ENCODE peak calls at places on chromosomes 3 and 15, in five cellular contexts. X is A673; N is IMR-90; R is HepG2; C is CD8-positive, alpha-beta memory T cell. E is an unnamed sample.
A peak's percentile ranks its signal among the peaks of the same experiment; 100 is the strongest.

GRCh38 chr15:25738171-25738792 is 124.8 kb downstream of the ATP10A start:
- DNase-seq in X (no peak), N (peak; percentile 46), R (no peak), C (no peak), E (no peak)

GRCh38 chr3:120160050-120160449 is 65.8 kb upstream of the GSK3B start:
- DNase-seq in X (no peak), N (peak; percentile 98), R (no peak), C (no peak), E (peak; percentile 85)

GRCh38 chr15:82117296-82117695 is 71.5 kb upstream of the MEX3B start:
- DNase-seq in X (no peak), N (no peak), R (no peak), C (no peak), E (no peak)

GRCh38 chr15:79978694-79979519 is 7.9 kb upstream of the BCL2A1 start:
- DNase-seq in X (no peak), N (peak; percentile 89), R (peak; percentile 87), C (no peak), E (no peak)

GRCh38 chr3:46987485-46988401 is 8.3 kb downstream of the NBEAL2 start:
- DNase-seq in X (no peak), N (no peak), R (no peak), C (peak; percentile 92), E (no peak)

GRCh38 chr3:47128110-47128509 is 35.8 kb downstream of the SETD2 start:
- DNase-seq in X (no peak), N (no peak), R (no peak), C (no peak), E (no peak)

GRCh38 chr15:64247906-64248541 is 85.2 kb upstream of the PPIB start:
- DNase-seq in X (peak; percentile 74), N (peak; percentile 90), R (peak; percentile 93), C (peak; percentile 47), E (peak; percentile 92)

GRCh38 chr3:123053107-123053506 is 13.7 kb upstream of the PDIA5 start:
- DNase-seq in X (no peak), N (no peak), R (no peak), C (no peak), E (no peak)

GRCh38 chr15:78778422-78778821 is 32.8 kb downstream of the ADAMTS7 start:
- DNase-seq in X (no peak), N (no peak), R (no peak), C (no peak), E (no peak)

GRCh38 chr3:73094127-73094526 is 32.7 kb downstream of the EBLN2 start:
- DNase-seq in X (peak; percentile 96), N (no peak), R (peak; percentile 23), C (no peak), E (peak; percentile 37)

GRCh38 chr3:73385538-73385937 is 239.2 kb downstream of the PDZRN3 start:
- DNase-seq in X (no peak), N (no peak), R (no peak), C (no peak), E (no peak)

GRCh38 chr3:153320585-153321128 is 158.6 kb downstream of the RAP2B start:
- DNase-seq in X (no peak), N (no peak), R (no peak), C (no peak), E (no peak)

GRCh38 chr15:65583701-65584100 is 27.2 kb downstream of the INTS14 start:
- DNase-seq in X (no peak), N (peak; percentile 41), R (peak; percentile 37), C (peak; percentile 58), E (peak; percentile 23)

GRCh38 chr15:82018201-82018600 is 27.6 kb downstream of the MEX3B start:
- DNase-seq in X (no peak), N (no peak), R (no peak), C (no peak), E (no peak)

GRCh38 chr15:69299451-69300128 is 878 bp downstream of the PAQR5 start:
- DNase-seq in X (no peak), N (no peak), R (no peak), C (no peak), E (no peak)

GRCh38 chr3:177932346-177932745 is 603.9 kb upstream of the KCNMB2 start:
- DNase-seq in X (no peak), N (no peak), R (no peak), C (no peak), E (no peak)

GRCh38 chr3:8658326-8659212 is 14.0 kb upstream of the SSUH2 start:
- DNase-seq in X (no peak), N (peak; percentile 21), R (peak; percentile 93), C (no peak), E (peak; percentile 47)

GRCh38 chr15:61831505-61831921 is 228.7 kb downstream of the VPS13C start:
- DNase-seq in X (no peak), N (no peak), R (no peak), C (no peak), E (no peak)

GRCh38 chr3:149299938-149300791 is 33.3 kb downstream of the TM4SF18 start:
- DNase-seq in X (peak; percentile 33), N (peak; percentile 97), R (peak; percentile 94), C (no peak), E (peak; percentile 95)

GRCh38 chr3:58092516-58092915 is 84.3 kb downstream of the FLNB start:
- DNase-seq in X (no peak), N (peak; percentile 21), R (no peak), C (no peak), E (no peak)

GRCh38 chr3:72241525-72241924 is 456.6 kb upstream of the PROK2 start:
- DNase-seq in X (no peak), N (no peak), R (no peak), C (no peak), E (no peak)

GRCh38 chr3:179158336-179159039 is 10.3 kb downstream of the PIK3CA start:
- DNase-seq in X (no peak), N (no peak), R (no peak), C (no peak), E (no peak)

GRCh38 chr3:80190051-80190450 is 422.3 kb upstream of the ROBO1 start:
- DNase-seq in X (peak; percentile 93), N (peak; percentile 30), R (no peak), C (no peak), E (peak; percentile 92)

GRCh38 chr3:72548992-72549391 is 299.3 kb downstream of the SHQ1 start:
- DNase-seq in X (no peak), N (no peak), R (no peak), C (no peak), E (no peak)

GRCh38 chr15:56523521-56523920 is 58.6 kb upstream of the MNS1 start:
- DNase-seq in X (no peak), N (no peak), R (no peak), C (no peak), E (no peak)

GRCh38 chr15:23503546-23503945 is 56.5 kb upstream of the GOLGA6L2 start:
- DNase-seq in X (no peak), N (no peak), R (no peak), C (no peak), E (no peak)

GRCh38 chr3:49647741-49648140 is 26.4 kb upstream of the APEH start:
- DNase-seq in X (no peak), N (no peak), R (no peak), C (no peak), E (no peak)

GRCh38 chr15:61144055-61144454 is 85.0 kb downstream of the RORA start:
- DNase-seq in X (no peak), N (no peak), R (no peak), C (no peak), E (no peak)

GRCh38 chr15:65738649-65739048 is 53.4 kb downstream of the DENND4A start:
- DNase-seq in X (no peak), N (no peak), R (no peak), C (no peak), E (no peak)

GRCh38 chr3:128554100-128554464 is 61.1 kb upstream of the GATA2 start:
- DNase-seq in X (no peak), N (peak; percentile 79), R (peak; percentile 19), C (no peak), E (peak; percentile 42)

GRCh38 chr3:125062904-125063618 is 7.3 kb upstream of the HEG1 start:
- DNase-seq in X (no peak), N (peak; percentile 97), R (peak; percentile 99), C (no peak), E (peak; percentile 84)

GRCh38 chr15:71329509-71330260 is 214.4 kb downstream of the THSD4 start:
- DNase-seq in X (no peak), N (peak; percentile 46), R (no peak), C (no peak), E (peak; percentile 66)

GRCh38 chr15:80266113-80266512 is 14.1 kb upstream of the CTXND1 start:
- DNase-seq in X (no peak), N (no peak), R (no peak), C (no peak), E (no peak)

GRCh38 chr3:44932986-44933944 is 42.7 kb downstream of the ZDHHC3 start:
- DNase-seq in X (peak; percentile 31), N (no peak), R (no peak), C (no peak), E (no peak)

GRCh38 chr3:154690413-154690812 is 260.4 kb upstream of the GPR149 start:
- DNase-seq in X (no peak), N (no peak), R (no peak), C (no peak), E (no peak)

DNA sequence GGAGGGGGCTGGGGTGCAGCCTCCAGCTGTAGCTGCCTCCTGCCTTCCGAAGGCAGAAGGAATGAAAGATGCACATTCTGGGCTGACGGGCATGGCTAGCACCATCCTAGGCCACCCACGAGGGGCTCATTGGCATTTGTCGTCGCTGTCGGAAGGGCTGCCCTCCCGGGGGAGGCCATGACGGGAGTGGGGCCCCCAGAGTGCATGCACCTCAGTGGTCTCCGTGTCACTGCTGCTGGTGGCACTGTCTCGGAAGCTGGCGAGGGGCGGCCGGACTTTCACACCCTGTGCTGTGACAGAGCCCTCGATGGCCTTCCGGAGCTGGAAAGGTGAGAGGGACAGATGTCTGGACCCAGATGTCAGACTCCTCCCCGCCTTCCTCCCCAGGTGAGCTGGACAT is 9.1 kb downstream of the FAM131A start:
- DNase-seq in X (no peak), N (no peak), R (no peak), C (no peak), E (no peak)
- H3K36me3 ChIP-seq in X (peaks cover 5% of the 10 kb centered on the region), N (peaks cover 26% of the 10 kb centered on the region), R (peaks cover 4% of the 10 kb centered on the region), C (no peaks in the 10 kb centered on the region), E (peaks cover 2% of the 10 kb centered on the region)

DNA sequence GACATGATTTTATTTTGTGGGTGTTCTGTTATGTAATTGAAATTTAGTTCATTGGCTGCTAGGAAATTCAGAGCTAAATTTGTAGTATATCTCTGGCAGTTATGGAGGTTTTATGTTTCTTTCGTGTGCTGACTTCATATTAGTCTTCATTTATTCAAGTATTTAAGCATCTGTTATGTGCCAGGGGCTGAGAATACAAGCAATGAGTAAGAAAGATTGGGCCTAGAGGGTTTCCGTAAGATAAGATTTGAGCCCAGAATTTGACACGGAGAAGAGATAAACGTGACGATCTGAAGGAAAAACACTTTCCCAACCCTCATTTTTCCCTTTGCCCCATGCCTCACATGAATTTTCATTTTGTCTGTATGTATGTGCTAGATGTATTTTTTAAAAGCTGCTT is 75.1 kb upstream of the ACKR4 start:
- DNase-seq in X (no peak), N (no peak), R (no peak), C (no peak), E (no peak)
- H3K36me3 ChIP-seq in X (peaks cover 42% of the 10 kb centered on the region), N (peaks cover 40% of the 10 kb centered on the region), R (peaks cover 4% of the 10 kb centered on the region), C (peaks cover 13% of the 10 kb centered on the region), E (no peaks in the 10 kb centered on the region)

GRCh38 chr15:47218295-47218694 is 499.0 kb upstream of the SEMA6D start:
- DNase-seq in X (peak; percentile 11), N (no peak), R (no peak), C (no peak), E (no peak)
- H3K36me3 ChIP-seq in X (no peaks in the 10 kb centered on the region), N (no peaks in the 10 kb centered on the region), R (no peaks in the 10 kb centered on the region), C (no peaks in the 10 kb centered on the region), E (no peaks in the 10 kb centered on the region)

GRCh38 chr3:143627336-143627735 is 220.9 kb downstream of the SLC9A9 start:
- DNase-seq in X (no peak), N (peak; percentile 3), R (no peak), C (no peak), E (no peak)
- H3K36me3 ChIP-seq in X (no peaks in the 10 kb centered on the region), N (no peaks in the 10 kb centered on the region), R (no peaks in the 10 kb centered on the region), C (no peaks in the 10 kb centered on the region), E (no peaks in the 10 kb centered on the region)